ENCODE peak calls at places on chromosomes 1 and 21, in five cellular contexts. A, L, E, R and Y are unnamed samples.

GRCh38 chr1:101344745-101345144 is 107.9 kb downstream of the S1PR1 start:
- DNase-seq in E (no peak), A (no peak), L (no peak), R (no peak), Y (no peak)

GRCh38 chr1:41773144-41773571 is 145.6 kb downstream of the HIVEP3 start:
- DNase-seq in L (no peak), A (no peak), R (no peak), E (no peak), Y (no peak)

GRCh38 chr1:169060010-169060722 is 46.3 kb upstream of the ATP1B1 start:
- DNase-seq in A (no peak), R (no peak), E (no peak), L (no peak), Y (no peak)

GRCh38 chr1:110718452-110718851 is 43.7 kb upstream of the KCNA3 start:
- DNase-seq in R (no peak), A (no peak), E (no peak), L (no peak), Y (no peak)

GRCh38 chr1:107196973-107197562 is 56.2 kb downstream of the NTNG1 start:
- DNase-seq in E (no peak), L (no peak), R (no peak), A (peak), Y (no peak)

GRCh38 chr1:183023601-183024351 is 556 bp downstream of the LAMC1 start:
- DNase-seq in E (peak), R (peak), L (peak), A (peak), Y (peak)

GRCh38 chr1:20486457-20487235 is 636 bp upstream of the CAMK2N1 start:
- DNase-seq in E (peak), A (no peak), R (peak), L (no peak), Y (peak)

GRCh38 chr1:40078512-40079333 is 18.3 kb downstream of the PPT1 start:
- DNase-seq in A (peak), R (peak), E (peak), L (peak), Y (no peak)

GRCh38 chr1:27858072-27858948 is 14.0 kb upstream of the THEMIS2 start:
- DNase-seq in R (peak), A (peak), L (peak), E (peak), Y (peak)

GRCh38 chr1:213415686-213416380 is 364.8 kb downstream of the RPS6KC1 start:
- DNase-seq in L (no peak), A (no peak), R (no peak), E (no peak), Y (no peak)

GRCh38 chr1:66271904-66272254 is 262.1 kb upstream of the SGIP1 start:
- DNase-seq in L (no peak), E (peak), A (no peak), R (peak), Y (peak)

GRCh38 chr1:230047114-230047865 is 19.7 kb upstream of the GALNT2 start:
- DNase-seq in L (no peak), E (no peak), R (no peak), A (no peak), Y (no peak)

GRCh38 chr1:44677201-44677520 is 2.6 kb downstream of the ARMH1 start:
- DNase-seq in A (no peak), L (peak), E (no peak), R (no peak), Y (no peak)

GRCh38 chr1:40976952-40977690 is 2.4 kb upstream of the CTPS1 start:
- DNase-seq in R (no peak), A (no peak), L (peak), E (no peak), Y (no peak)

GRCh38 chr1:48294656-48295055 is 72.1 kb downstream of the SLC5A9 start:
- DNase-seq in L (no peak), A (no peak), E (no peak), R (no peak), Y (no peak)

GRCh38 chr1:53651356-53651755 is 87.6 kb downstream of the GLIS1 start:
- DNase-seq in R (no peak), L (no peak), E (no peak), A (no peak), Y (no peak)

GRCh38 chr1:200366577-200367253 is 43.1 kb downstream of the ZNF281 start:
- DNase-seq in R (no peak), E (no peak), A (no peak), L (no peak), Y (no peak)

GRCh38 chr1:194289569-194290266 is 1103.3 kb upstream of the B3GALT2 start:
- DNase-seq in L (no peak), E (no peak), R (no peak), A (peak), Y (no peak)

GRCh38 chr1:100353073-100353801 is 931 bp downstream of the CDC14A start:
- DNase-seq in E (peak), R (peak), L (peak), A (peak), Y (peak)

GRCh38 chr1:161177936-161178244 is 583 bp upstream of the B4GALT3 start:
- DNase-seq in E (no peak), L (no peak), R (no peak), A (no peak), Y (no peak)

GRCh38 chr1:10865518-10866313 is 69.3 kb upstream of the CASZ1 start:
- DNase-seq in L (no peak), E (no peak), A (no peak), R (no peak), Y (no peak)

GRCh38 chr1:201346337-201346939 is 31.0 kb downstream of the TNNT2 start:
- DNase-seq in A (peak), E (no peak), R (no peak), L (peak), Y (no peak)

GRCh38 chr1:121483234-121483633 is 298.5 kb downstream of the SRGAP2C start:
- DNase-seq in E (no peak), R (no peak), L (no peak), A (no peak), Y (no peak)

GRCh38 chr1:223861904-223862303 is 16.2 kb upstream of the TP53BP2 start:
- DNase-seq in A (no peak), R (no peak), E (no peak), L (no peak), Y (no peak)

GRCh38 chr21:19535356-19535755 is 1131.8 kb upstream of the TMPRSS15 start:
- DNase-seq in L (no peak), R (no peak), E (no peak), A (no peak), Y (no peak)

GRCh38 chr1:210582186-210582981 is 253.7 kb downstream of the HHAT start:
- DNase-seq in L (no peak), R (no peak), A (no peak), E (no peak), Y (no peak)

GRCh38 chr1:111486431-111486830 is 12.6 kb downstream of the C1orf162 start:
- DNase-seq in A (no peak), E (no peak), L (no peak), R (no peak), Y (no peak)

GRCh38 chr1:169106095-169106920 is at the start of gene ATP1B1:
- DNase-seq in E (peak), R (peak), A (peak), L (peak), Y (peak)

GRCh38 chr1:113372546-113372945 is 17.8 kb upstream of the MAGI3 start:
- DNase-seq in A (no peak), L (no peak), E (no peak), R (no peak), Y (no peak)

GRCh38 chr1:193846881-193847280 is 660.5 kb upstream of the B3GALT2 start:
- DNase-seq in E (no peak), L (no peak), R (no peak), A (no peak), Y (no peak)

GRCh38 chr1:44717196-44717595 is 13.8 kb downstream of the RNU5D-1 start:
- DNase-seq in L (no peak), A (no peak), R (no peak), E (no peak), Y (no peak)

GRCh38 chr1:86965012-86965826 is 50.8 kb downstream of the HS2ST1 start:
- DNase-seq in A (peak), E (no peak), L (peak), R (no peak), Y (no peak)

GRCh38 chr1:39711359-39712340 is 20.4 kb upstream of the HPCAL4 start:
- DNase-seq in E (no peak), L (no peak), R (no peak), A (no peak), Y (no peak)

GRCh38 chr1:96538001-96538649 is 183.5 kb upstream of the PTBP2 start:
- DNase-seq in E (peak), L (no peak), A (no peak), R (no peak), Y (peak)

GRCh38 chr21:31772674-31773555 is 41.0 kb upstream of the SCAF4 start:
- DNase-seq in A (no peak), R (no peak), E (no peak), L (no peak), Y (no peak)

GRCh38 chr1:37037675-37038074 is 3.4 kb upstream of the GRIK3 start:
- DNase-seq in E (peak), A (no peak), L (no peak), R (no peak), Y (no peak)

GRCh38 chr1:3107201-3107600 is 38.2 kb downstream of the PRDM16 start:
- DNase-seq in R (no peak), L (no peak), E (no peak), A (no peak), Y (no peak)